ENCODE peak calls at places on chromosomes 16 and 17, in ten cellular contexts. H, S, N, T, A, G, Y, X, D and U are unnamed samples.

GRCh38 chr17:82536220-82537201 is 17.0 kb downstream of the FOXK2 start:
- DNase-seq in H (no peak), S (no peak), N (no peak), T (no peak), A (peak), G (no peak), Y (peak), X (peak), D (no peak), U (no peak)

GRCh38 chr16:69509125-69509524 is 56.6 kb upstream of the NFAT5 start:
- DNase-seq in H (no peak), S (no peak), N (no peak), T (no peak), A (no peak), G (no peak), Y (no peak), X (no peak), D (no peak), U (no peak)

GRCh38 chr17:44758414-44759095 is at the start of gene ADAM11:
- DNase-seq in H (no peak), S (no peak), N (no peak), T (no peak), A (no peak), G (no peak), Y (no peak), X (no peak), D (no peak), U (no peak)

GRCh38 chr16:1839554-1839953 is 12.5 kb downstream of the FAHD1 start:
- DNase-seq in H (no peak), S (no peak), N (no peak), T (no peak), A (peak), G (no peak), Y (no peak), X (peak), D (no peak), U (no peak)

GRCh38 chr17:61452301-61453290 is at the start of gene TBX4:
- DNase-seq in H (no peak), S (no peak), N (no peak), T (no peak), A (peak), G (no peak), Y (no peak), X (no peak), D (no peak), U (no peak)

GRCh38 chr17:71764507-71764906 is 356.3 kb upstream of the SOX9 start:
- DNase-seq in H (no peak), S (no peak), N (no peak), T (no peak), A (peak), G (peak), Y (no peak), X (no peak), D (no peak), U (peak)

GRCh38 chr16:85166699-85167588 is 54.7 kb upstream of the CIBAR2 start:
- DNase-seq in H (no peak), S (no peak), N (no peak), T (no peak), A (no peak), G (no peak), Y (no peak), X (no peak), D (no peak), U (peak)

GRCh38 chr17:82329683-82330321 is 3.8 kb downstream of the SECTM1 start:
- DNase-seq in H (no peak), S (no peak), N (no peak), T (no peak), A (no peak), G (no peak), Y (no peak), X (no peak), D (no peak), U (no peak)

GRCh38 chr17:31491794-31492171 is 100.3 kb downstream of the RAB11FIP4 start:
- DNase-seq in H (no peak), S (no peak), N (no peak), T (no peak), A (no peak), G (no peak), Y (no peak), X (no peak), D (peak), U (peak)

GRCh38 chr17:81609541-81610353 is 27.2 kb downstream of the NPLOC4 start:
- DNase-seq in H (no peak), S (no peak), N (no peak), T (no peak), A (no peak), G (no peak), Y (no peak), X (no peak), D (no peak), U (no peak)

GRCh38 chr17:83062011-83062817 is 17.2 kb upstream of the METRNL start:
- DNase-seq in H (no peak), S (no peak), N (no peak), T (no peak), A (no peak), G (no peak), Y (no peak), X (no peak), D (no peak), U (peak)

GRCh38 chr17:49352587-49353154 is 9.4 kb downstream of the ZNF652 start:
- DNase-seq in H (no peak), S (no peak), N (no peak), T (no peak), A (no peak), G (no peak), Y (no peak), X (no peak), D (no peak), U (no peak)

GRCh38 chr17:50423553-50424159 is 2.4 kb upstream of the ACSF2 start:
- DNase-seq in H (no peak), S (no peak), N (no peak), T (no peak), A (peak), G (peak), Y (no peak), X (peak), D (no peak), U (peak)

GRCh38 chr17:20059728-20060188 is 50.6 kb downstream of the SPECC1 start:
- DNase-seq in H (no peak), S (no peak), N (no peak), T (no peak), A (no peak), G (no peak), Y (peak), X (no peak), D (no peak), U (no peak)

GRCh38 chr17:57604771-57605733 is 140.0 kb downstream of the CCDC182 start:
- DNase-seq in H (peak), S (no peak), N (no peak), T (peak), A (no peak), G (peak), Y (peak), X (peak), D (peak), U (peak)

GRCh38 chr17:8785547-8786412 is 13.4 kb downstream of the MFSD6L start:
- DNase-seq in H (peak), S (peak), N (peak), T (peak), A (peak), G (no peak), Y (peak), X (peak), D (peak), U (peak)

GRCh38 chr16:12168054-12169018 is 191.8 kb downstream of the SNX29 start:
- DNase-seq in H (no peak), S (no peak), N (no peak), T (no peak), A (no peak), G (no peak), Y (no peak), X (no peak), D (no peak), U (no peak)

GRCh38 chr17:4789701-4789950 is 862 bp downstream of the GLTPD2 start:
- DNase-seq in H (no peak), S (peak), N (no peak), T (no peak), A (no peak), G (no peak), Y (no peak), X (no peak), D (no peak), U (no peak)